ENCODE peak calls at places on chromosomes 13 and 19, in eight cellular contexts. I is heart right ventricle, V is activated B cell treated with CpG ODN at 0.5 μM for 24 hours, X is nucleus accumbens, M is GM23248, P is DND-41, E is progenitor cell of endocrine pancreas, J is T-helper 1 cell. Q is an unnamed sample.
A peak's percentile ranks its signal among the peaks of the same experiment; 100 is the strongest.

GRCh38 chr13:102231486-102231885 is 170.4 kb downstream of the FGF14 start:
- DNase-seq in P (no peak), I (no peak), J (no peak), V (no peak), E (no peak), X (no peak), M (no peak), Q (no peak)

GRCh38 chr19:37304190-37304883 is 66.6 kb upstream of the ZNF527 start:
- DNase-seq in V (no peak), P (no peak), X (peak; percentile 74), J (no peak), E (peak; percentile 47), M (no peak), I (peak; percentile 56), Q (no peak)

GRCh38 chr19:51372649-51373504 is at the start of gene NKG7:
- DNase-seq in E (no peak), X (no peak), M (no peak), V (no peak), J (no peak), P (peak; percentile 93), I (no peak), Q (no peak)

GRCh38 chr13:101231751-101232428 is 184.4 kb downstream of the NALCN start:
- DNase-seq in M (peak; percentile 71), J (no peak), I (no peak), V (no peak), X (no peak), E (no peak), P (no peak), Q (no peak)

GRCh38 chr19:28578786-28579505 is 634.0 kb downstream of the UQCRFS1 start:
- DNase-seq in V (no peak), M (no peak), J (no peak), P (no peak), E (no peak), X (no peak), I (no peak), Q (no peak)

GRCh38 chr13:91308299-91308698 is 39.2 kb upstream of the MIR17HG start:
- DNase-seq in P (no peak), J (no peak), V (no peak), I (no peak), X (no peak), M (peak; percentile 13), E (no peak), Q (no peak)

GRCh38 chr13:33348366-33348765 is 62.8 kb upstream of the STARD13 start:
- DNase-seq in M (peak; percentile 48), P (no peak), V (no peak), I (no peak), J (no peak), X (no peak), E (no peak), Q (no peak)

GRCh38 chr13:84917252-84917878 is 881.9 kb downstream of the SLITRK6 start:
- DNase-seq in P (no peak), V (no peak), X (no peak), J (no peak), I (no peak), E (no peak), M (peak; percentile 18), Q (no peak)

GRCh38 chr13:43514326-43514725 is 272.4 kb downstream of the ENOX1 start:
- DNase-seq in M (no peak), J (no peak), V (no peak), X (no peak), E (no peak), P (no peak), I (no peak), Q (no peak)

GRCh38 chr19:42524943-42525342 is 3.3 kb downstream of the CEACAM1 start:
- DNase-seq in M (no peak), E (no peak), I (no peak), X (no peak), J (no peak), P (no peak), V (no peak), Q (no peak)

GRCh38 chr13:44380404-44381165 is 7.0 kb downstream of the SERP2 start:
- DNase-seq in X (no peak), I (no peak), J (no peak), V (no peak), P (no peak), E (no peak), M (peak; percentile 67), Q (no peak)

GRCh38 chr13:99468971-99469545 is 32.2 kb upstream of the TM9SF2 start:
- DNase-seq in P (no peak), I (no peak), M (peak; percentile 16), V (no peak), J (no peak), X (no peak), E (no peak), Q (no peak)

GRCh38 chr19:4692275-4693077 is 22.3 kb upstream of the MYDGF start:
- DNase-seq in I (no peak), J (no peak), V (no peak), M (no peak), X (no peak), E (no peak), P (no peak), Q (no peak)